ENCODE peak calls at places on chromosomes 4 and X, in ten cellular contexts. C is tibial nerve, K is psoas muscle, V is neuronal stem cell, H is MM.1S, D is upper lobe of right lung, J is tibial artery, N is sigmoid colon, P is HAP-1, E is transverse colon. U is an unnamed sample. For H3K9me3, the result is how much of the 10 kb centered on the place peaks cover.

GRCh38 chrX:135520022-135520552 is 373 bp upstream of the INTS6L start:
- DNase-seq in H (peak), E (no peak), P (peak), V (no peak), N (no peak), C (no peak), D (no peak), K (no peak), J (no peak), U (no peak)

GRCh38 chr4:70925899-70926635 is 23.9 kb downstream of the MOB1B start:
- DNase-seq in V (no peak), E (no peak), N (no peak), P (no peak), C (no peak), H (no peak), D (no peak), K (no peak), J (no peak), U (no peak)

GRCh38 chr4:159105761-159106243 is 2.9 kb downstream of the RAPGEF2 start:
- DNase-seq in D (no peak), N (no peak), K (no peak), H (no peak), C (peak), E (no peak), J (no peak), P (no peak), V (no peak), U (no peak)

GRCh38 chrX:135000516-135000915 is 9.7 kb downstream of the SMIM10 start:
- DNase-seq in J (no peak), P (no peak), K (no peak), V (no peak), N (no peak), H (no peak), D (no peak), E (no peak), C (no peak), U (no peak)

GRCh38 chr4:180557348-180557747 is 1685.9 kb upstream of the TENM3 start:
- DNase-seq in N (no peak), D (no peak), H (peak), E (no peak), C (no peak), P (no peak), V (no peak), J (no peak), K (no peak), U (no peak)

GRCh38 chr4:176833416-176833815 is 40.7 kb upstream of the VEGFC start:
- DNase-seq in E (no peak), V (no peak), J (no peak), K (no peak), C (no peak), P (no peak), H (no peak), D (no peak), N (no peak), U (no peak)

GRCh38 chr4:17765514-17766286 is 15.7 kb downstream of the FAM184B start:
- DNase-seq in C (no peak), N (no peak), P (no peak), E (no peak), J (no peak), V (no peak), H (no peak), K (no peak), D (no peak), U (no peak)

GRCh38 chrX:57906790-57907189 is 3.5 kb downstream of the ZXDA start:
- DNase-seq in E (no peak), V (no peak), K (no peak), J (no peak), C (no peak), P (peak), N (no peak), D (no peak), H (no peak), U (no peak)

GRCh38 chr4:10115657-10116624 is 658 bp downstream of the WDR1 start:
- DNase-seq in H (peak), C (no peak), E (peak), K (peak), N (no peak), P (peak), J (peak), D (peak), V (no peak), U (peak)

GRCh38 chrX:69321006-69321655 is 155.9 kb upstream of the PJA1 start:
- DNase-seq in P (no peak), K (no peak), C (no peak), H (no peak), V (no peak), N (no peak), J (no peak), E (no peak), D (no peak), U (no peak)

GRCh38 chr4:128177376-128177959 is 110.1 kb downstream of the PGRMC2 start:
- DNase-seq in N (no peak), K (no peak), P (no peak), E (no peak), C (no peak), H (no peak), V (no peak), J (no peak), D (no peak), U (no peak)

GRCh38 chr4:15031197-15031596 is 28.9 kb downstream of the CPEB2 start:
- DNase-seq in N (no peak), J (no peak), P (no peak), H (no peak), D (no peak), C (no peak), V (no peak), K (no peak), E (no peak), U (no peak)

GRCh38 chr4:157045507-157046127 is 30.3 kb upstream of the GLRB start:
- DNase-seq in K (no peak), E (peak), D (no peak), P (peak), J (no peak), C (peak), H (peak), V (peak), N (peak), U (no peak)

GRCh38 chr4:139822391-139822790 is 156.8 kb downstream of the MGST2 start:
- DNase-seq in K (no peak), J (no peak), P (no peak), N (no peak), E (no peak), C (no peak), V (no peak), H (no peak), D (no peak), U (no peak)

GRCh38 chr4:168615294-168615693 is 118.4 kb downstream of the PALLD start:
- DNase-seq in K (no peak), J (no peak), V (peak), P (peak), C (no peak), D (no peak), E (no peak), H (no peak), N (no peak), U (no peak)

GRCh38 chr4:73683033-73683432 is 57.3 kb upstream of the CXCL8 start:
- DNase-seq in D (no peak), N (no peak), V (no peak), E (no peak), C (no peak), H (no peak), J (no peak), P (no peak), K (no peak), U (no peak)

GRCh38 chr4:52069566-52069965 is 18.5 kb downstream of the SPATA18 start:
- DNase-seq in N (no peak), E (no peak), C (no peak), V (no peak), D (no peak), J (no peak), P (no peak), K (no peak), H (peak), U (no peak)

GRCh38 chr4:8666581-8666980 is 74.0 kb downstream of the CPZ start:
- DNase-seq in V (no peak), J (no peak), K (no peak), D (peak), H (no peak), C (no peak), E (no peak), N (peak), P (no peak), U (no peak)

GRCh38 chr4:31083451-31083850 is 363.3 kb downstream of the PCDH7 start:
- DNase-seq in N (no peak), V (no peak), C (no peak), D (no peak), E (no peak), K (no peak), J (no peak), P (no peak), H (no peak), U (no peak)

GRCh38 chr4:19807505-19807904 is 444.2 kb upstream of the SLIT2 start:
- DNase-seq in P (no peak), N (no peak), H (no peak), D (no peak), V (no peak), K (no peak), J (no peak), C (no peak), E (no peak), U (no peak)

GRCh38 chr4:19806865-19807264 is 444.8 kb upstream of the SLIT2 start:
- DNase-seq in D (no peak), C (no peak), N (no peak), P (no peak), J (no peak), V (no peak), H (no peak), K (no peak), E (no peak), U (no peak)

DNA sequence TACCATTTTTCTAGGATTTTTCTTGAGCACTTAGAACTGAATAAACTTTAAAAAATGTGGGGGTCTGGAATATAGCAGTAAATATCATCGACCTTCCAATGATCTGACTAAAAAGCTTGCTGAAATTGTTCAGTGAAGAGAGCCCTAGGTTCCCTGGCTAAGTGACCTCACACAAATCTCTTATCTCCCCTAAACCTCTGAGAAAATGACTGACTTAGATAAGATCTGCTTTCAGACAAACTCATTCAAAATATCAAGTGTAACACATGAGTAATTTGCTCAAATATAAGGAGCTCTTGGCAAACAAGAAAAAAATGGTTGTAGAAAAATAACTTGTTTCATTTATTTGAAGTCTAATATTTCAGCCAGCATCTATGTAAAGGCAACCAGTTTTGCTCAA is 441.7 kb upstream of the SLIT2 start:
- DNase-seq in C (no peak), V (no peak), K (no peak), H (no peak), J (no peak), D (no peak), N (no peak), E (no peak), P (no peak), U (no peak)
- H3K9me3 ChIP-seq in C (under half), V (under half), K (under half), H (under half), J (under half), D (under half), N (under half), E (under half), P (under half), U (under half)

DNA sequence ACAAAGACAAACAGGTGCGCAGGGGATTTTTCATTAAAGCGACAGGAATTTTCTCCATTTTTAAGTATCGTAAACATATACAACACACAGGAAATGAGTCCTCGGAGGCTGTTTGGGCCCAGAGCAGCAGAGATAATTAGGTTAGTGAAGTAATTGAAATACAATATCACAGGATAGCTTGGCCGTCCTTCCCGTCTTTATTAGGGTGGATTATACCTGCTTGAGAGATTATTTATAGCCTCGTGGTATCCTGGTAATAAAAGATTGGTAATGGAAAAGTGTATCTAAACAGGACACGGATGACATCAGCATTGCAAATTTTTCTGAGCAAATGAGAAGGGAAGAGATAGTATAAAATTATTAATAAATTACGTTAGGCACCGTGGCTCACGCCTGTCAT is 68.2 kb downstream of the CRLF2 start:
- DNase-seq in V (no peak), C (no peak), D (no peak), P (no peak), E (no peak), N (no peak), K (no peak), J (no peak), H (no peak), U (no peak)
- H3K9me3 ChIP-seq in V (under half), C (under half), D (under half), P (under half), E (under half), N (under half), K (under half), J (under half), H (under half), U (under half)

DNA sequence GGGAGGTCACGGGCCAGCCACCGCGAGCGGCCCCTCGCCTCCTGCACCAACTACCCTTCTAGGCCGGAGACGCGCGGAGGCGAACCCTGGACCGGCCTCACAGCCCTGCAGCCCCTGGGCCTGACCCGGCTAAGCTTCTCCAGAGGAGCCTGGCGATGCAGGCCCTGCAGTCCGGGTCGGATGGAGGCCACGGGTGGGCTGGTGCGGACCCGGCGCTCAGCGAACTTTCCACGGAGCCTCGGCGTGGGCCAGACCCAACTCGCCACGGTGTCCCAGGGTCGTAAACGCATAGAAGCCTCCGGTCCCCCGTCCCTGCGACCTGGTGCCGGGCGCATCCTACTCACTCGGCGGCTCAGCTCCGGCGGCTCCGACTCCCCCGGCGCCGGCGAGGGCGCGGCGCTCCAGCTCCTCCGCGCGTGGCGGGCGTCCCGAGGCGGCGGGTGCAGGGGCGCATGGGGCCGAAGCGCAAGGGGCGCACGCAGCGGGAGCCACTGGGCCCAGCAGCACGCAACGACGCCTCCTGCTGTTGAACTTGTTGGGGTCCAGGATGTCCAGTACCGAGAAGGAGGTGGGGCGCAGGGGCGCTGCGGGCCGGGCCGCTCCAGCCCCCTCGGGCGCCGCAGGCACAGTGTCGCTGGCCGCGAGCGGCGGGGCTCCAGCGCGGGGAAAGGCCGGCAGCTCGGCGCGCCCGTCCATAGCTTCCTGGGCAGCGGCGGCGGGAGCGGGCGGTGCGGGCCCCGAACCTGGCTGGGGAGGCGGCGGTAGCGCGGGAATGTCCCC is 416 bp downstream of the NKX1-1 start:
- DNase-seq in K (no peak), J (peak), H (no peak), P (no peak), C (no peak), E (no peak), N (peak), D (peak), V (no peak), U (no peak)
- H3K9me3 ChIP-seq in K (under half), J (under half), H (under half), P (under half), C (under half), E (under half), N (under half), D (under half), V (under half), U (under half)

GRCh38 chr4:175033162-175033561 is 115.0 kb downstream of the ADAM29 start:
- DNase-seq in P (no peak), D (no peak), V (no peak), K (no peak), H (no peak), N (no peak), E (no peak), C (no peak), J (no peak), U (no peak)

GRCh38 chr4:175034986-175035705 is 117.0 kb downstream of the ADAM29 start:
- DNase-seq in N (no peak), H (no peak), D (no peak), K (no peak), C (no peak), V (no peak), J (no peak), E (no peak), P (no peak), U (no peak)

GRCh38 chr4:175035907-175036306 is 117.7 kb downstream of the ADAM29 start:
- DNase-seq in K (no peak), D (no peak), V (no peak), C (no peak), H (no peak), J (no peak), N (no peak), E (no peak), P (no peak), U (no peak)

GRCh38 chr4:175034007-175034406 is 115.8 kb downstream of the ADAM29 start:
- DNase-seq in C (no peak), V (no peak), H (no peak), D (no peak), N (no peak), J (no peak), E (no peak), P (no peak), K (no peak), U (no peak)
- H3K9me3 ChIP-seq in C (under half), V (under half), H (under half), D (under half), N (under half), J (under half), E (under half), P (under half), K (under half), U (under half)

DNA sequence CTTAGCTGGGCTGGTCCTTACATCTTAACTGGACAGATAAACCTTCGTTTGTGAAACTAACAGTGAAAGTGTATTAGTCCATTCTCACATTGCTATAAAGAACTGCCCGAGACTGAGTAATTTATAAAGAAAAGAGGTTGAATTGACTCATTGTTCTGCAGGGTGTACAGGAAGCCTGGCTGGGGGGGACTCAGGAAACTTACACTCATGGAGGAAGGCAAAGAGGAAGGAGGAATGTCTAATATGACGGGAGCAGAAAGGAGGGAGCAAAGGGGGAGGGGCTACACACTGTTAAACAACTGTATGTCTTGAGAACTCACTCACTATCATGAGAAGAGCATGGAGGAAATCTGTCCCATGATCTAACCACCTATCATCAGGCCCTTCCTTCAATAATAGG is 1566.5 kb upstream of the PCDH7 start:
- DNase-seq in D (no peak), N (no peak), V (no peak), J (no peak), K (no peak), H (no peak), P (no peak), E (no peak), C (no peak), U (no peak)
- H3K9me3 ChIP-seq in D (under half), N (under half), V (under half), J (under half), K (under half), H (under half), P (under half), E (under half), C (under half), U (under half)

GRCh38 chrX:42770566-42770965 is 7.4 kb downstream of the PPP1R2C start:
- DNase-seq in H (no peak), D (no peak), V (no peak), J (no peak), K (no peak), C (no peak), N (no peak), E (no peak), P (no peak), U (no peak)
- H3K9me3 ChIP-seq in H (under half), D (under half), V (under half), J (under half), K (under half), C (under half), N (under half), E (under half), P (under half), U (under half)

DNA sequence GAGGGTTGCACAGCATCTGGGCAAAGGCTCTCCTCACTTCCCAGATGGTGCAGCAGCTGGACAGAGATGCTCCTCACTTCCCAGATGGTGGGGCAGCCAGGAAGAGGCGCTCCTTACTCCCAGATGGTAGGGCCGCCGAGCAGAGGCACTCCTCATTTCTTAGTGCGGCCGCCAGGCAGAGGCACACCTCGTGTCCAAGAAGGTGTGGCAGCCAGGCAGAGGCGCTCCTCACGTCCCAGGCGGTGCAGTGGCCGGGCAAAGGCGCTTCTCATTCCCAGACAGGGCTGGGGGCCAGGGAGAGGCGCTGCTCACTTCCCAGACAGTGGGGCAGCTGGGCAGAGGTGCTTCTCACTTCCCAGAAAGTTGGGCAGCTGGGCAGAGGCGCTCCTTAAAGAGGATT is 48.8 kb downstream of the ZNF732 start:
- DNase-seq in N (no peak), D (no peak), C (no peak), H (no peak), P (no peak), E (no peak), V (no peak), J (no peak), K (no peak), U (no peak)
- H3K9me3 ChIP-seq in N (half or more), D (half or more), C (under half), H (under half), P (under half), E (half or more), V (half or more), J (half or more), K (half or more), U (under half)

DNA sequence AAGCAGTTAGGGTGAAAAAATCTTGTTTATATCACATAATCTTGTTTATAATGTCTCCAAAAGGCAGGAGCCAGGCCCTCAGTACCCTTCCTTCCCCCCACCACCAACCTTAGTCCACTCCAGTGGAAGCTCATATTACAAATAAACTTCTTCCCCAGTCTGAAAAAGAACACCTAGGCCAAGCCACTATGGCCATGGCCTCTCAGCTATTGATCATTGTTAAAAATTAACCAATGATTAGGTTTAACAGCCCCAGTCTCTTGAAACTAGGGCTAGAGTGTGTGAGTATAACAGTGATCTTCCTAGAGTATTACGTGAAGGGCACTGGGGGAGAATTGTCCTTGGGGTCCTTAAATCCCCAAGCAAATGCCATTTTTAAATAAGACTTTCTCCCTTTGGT is 411.9 kb upstream of the EDA2R start:
- DNase-seq in C (no peak), K (no peak), P (no peak), N (no peak), H (no peak), J (no peak), E (no peak), V (no peak), D (no peak), U (no peak)
- H3K9me3 ChIP-seq in C (under half), K (under half), P (under half), N (under half), H (under half), J (under half), E (under half), V (under half), D (under half), U (under half)

U was measured in T-helper 17 cell.